ENCODE peak calls at places on chromosomes 16 and 17, in six cellular contexts. R, O, N, M, P and U are unnamed samples.

GRCh38 chr17:71494456-71494855 is 626.4 kb upstream of the SOX9 start:
- DNase-seq in R (no peak), O (no peak), N (no peak), M (no peak), P (no peak), U (no peak)

GRCh38 chr17:27810902-27811557 is 10.7 kb upstream of the NOS2 start:
- DNase-seq in R (no peak), O (no peak), N (no peak), M (no peak), P (no peak), U (no peak)

GRCh38 chr16:18804540-18804939 is 3.2 kb upstream of the ARL6IP1 start:
- DNase-seq in R (no peak), O (no peak), N (no peak), M (no peak), P (no peak), U (no peak)

GRCh38 chr16:18059577-18059976 is 277.0 kb downstream of the NPIPA8 start:
- DNase-seq in R (no peak), O (no peak), N (no peak), M (no peak), P (no peak), U (no peak)

GRCh38 chr16:13781579-13782338 is 138.2 kb upstream of the ERCC4 start:
- DNase-seq in R (no peak), O (no peak), N (no peak), M (no peak), P (no peak), U (no peak)

GRCh38 chr17:63998050-63998720 is at the start of gene PRR29:
- DNase-seq in R (peak; percentile 61), O (peak; percentile 82), N (peak; percentile 60), M (peak; percentile 59), P (peak; percentile 57), U (peak; percentile 94)

GRCh38 chr17:7084058-7084457 is 4.0 kb upstream of the CLEC10A start:
- DNase-seq in R (no peak), O (no peak), N (no peak), M (no peak), P (no peak), U (no peak)

GRCh38 chr16:59192551-59193199 is 458.6 kb upstream of the GOT2 start:
- DNase-seq in R (no peak), O (peak; percentile 81), N (peak; percentile 8), M (no peak), P (no peak), U (no peak)

GRCh38 chr16:72995151-72995881 is 52.6 kb downstream of the ZFHX3 start:
- DNase-seq in R (no peak), O (peak; percentile 73), N (peak; percentile 9), M (no peak), P (no peak), U (no peak)

GRCh38 chr16:69399361-69399760 is 13.6 kb upstream of the TERF2 start:
- DNase-seq in R (no peak), O (no peak), N (no peak), M (no peak), P (no peak), U (no peak)

GRCh38 chr16:48537275-48537674 is 72.7 kb downstream of the N4BP1 start:
- DNase-seq in R (no peak), O (no peak), N (no peak), M (no peak), P (no peak), U (peak; percentile 57)

GRCh38 chr17:75457047-75457654 is 716 bp downstream of the TMEM94 start:
- DNase-seq in R (no peak), O (peak; percentile 67), N (no peak), M (peak; percentile 46), P (peak; percentile 1), U (peak; percentile 86)

GRCh38 chr16:2952679-2953078 is 11.4 kb upstream of the KREMEN2 start:
- DNase-seq in R (no peak), O (no peak), N (no peak), M (no peak), P (no peak), U (no peak)

GRCh38 chr16:89194340-89195311 is 5.7 kb downstream of the SLC22A31 start:
- DNase-seq in R (no peak), O (no peak), N (no peak), M (no peak), P (no peak), U (no peak)

GRCh38 chr16:20851601-20852000 is 45.3 kb downstream of the REXO5 start:
- DNase-seq in R (no peak), O (no peak), N (no peak), M (no peak), P (no peak), U (no peak)

GRCh38 chr17:2878751-2879254 is 82.6 kb downstream of the RAP1GAP2 start:
- DNase-seq in R (no peak), O (no peak), N (no peak), M (no peak), P (no peak), U (no peak)

GRCh38 chr16:58654456-58655214 is 25.0 kb upstream of the CNOT1 start:
- DNase-seq in R (no peak), O (no peak), N (no peak), M (no peak), P (no peak), U (no peak)